ENCODE peak calls at places on chromosomes 7 and 10, in nine cellular contexts. One of them, this sample, is unnamed.

GRCh38 chr10:15579605-15580004 is 140.1 kb downstream of the ITGA8 start:
- DNase-seq in iris pigment epithelial cell: peak
- DNase-seq in body of pancreas: no peak
- DNase-seq in HCT116: no peak
- DNase-seq in stimulated activated CD4-positive, alpha-beta T cell treated with anti-CD3 and anti-CD28 coated beads, Interleukin-4, amount 100 ng/mL, for 1 hour: no peak
- DNase-seq in HTR-8/SVneo: no peak
- DNase-seq in NCI-H1092: no peak
- DNase-seq in AG08396: peak
- DNase-seq in B cell: no peak
- DNase-seq in this sample: peak

GRCh38 chr10:59757966-59758365 is 4.7 kb upstream of the MRLN start:
- DNase-seq in iris pigment epithelial cell: peak
- DNase-seq in body of pancreas: no peak
- DNase-seq in HCT116: no peak
- DNase-seq in stimulated activated CD4-positive, alpha-beta T cell treated with anti-CD3 and anti-CD28 coated beads, Interleukin-4, amount 100 ng/mL, for 1 hour: no peak
- DNase-seq in HTR-8/SVneo: no peak
- DNase-seq in NCI-H1092: no peak
- DNase-seq in AG08396: no peak
- DNase-seq in B cell: no peak
- DNase-seq in this sample: peak

GRCh38 chr7:23062452-23062851 is 43.1 kb upstream of the KLHL7 start:
- DNase-seq in iris pigment epithelial cell: peak
- DNase-seq in body of pancreas: no peak
- DNase-seq in HCT116: no peak
- DNase-seq in stimulated activated CD4-positive, alpha-beta T cell treated with anti-CD3 and anti-CD28 coated beads, Interleukin-4, amount 100 ng/mL, for 1 hour: no peak
- DNase-seq in HTR-8/SVneo: peak
- DNase-seq in NCI-H1092: no peak
- DNase-seq in AG08396: no peak
- DNase-seq in B cell: no peak
- DNase-seq in this sample: peak

GRCh38 chr7:30908681-30909080 is 3.0 kb upstream of the AQP1 start:
- DNase-seq in iris pigment epithelial cell: no peak
- DNase-seq in body of pancreas: peak
- DNase-seq in HCT116: no peak
- DNase-seq in stimulated activated CD4-positive, alpha-beta T cell treated with anti-CD3 and anti-CD28 coated beads, Interleukin-4, amount 100 ng/mL, for 1 hour: no peak
- DNase-seq in HTR-8/SVneo: no peak
- DNase-seq in NCI-H1092: no peak
- DNase-seq in AG08396: no peak
- DNase-seq in B cell: no peak
- DNase-seq in this sample: no peak

GRCh38 chr10:76302936-76303656 is 871.7 kb downstream of the LRMDA start:
- DNase-seq in iris pigment epithelial cell: no peak
- DNase-seq in body of pancreas: no peak
- DNase-seq in HCT116: no peak
- DNase-seq in stimulated activated CD4-positive, alpha-beta T cell treated with anti-CD3 and anti-CD28 coated beads, Interleukin-4, amount 100 ng/mL, for 1 hour: no peak
- DNase-seq in HTR-8/SVneo: no peak
- DNase-seq in NCI-H1092: no peak
- DNase-seq in AG08396: no peak
- DNase-seq in B cell: no peak
- DNase-seq in this sample: peak

GRCh38 chr7:82036146-82036886 is 266.5 kb upstream of the HGF start:
- DNase-seq in iris pigment epithelial cell: peak
- DNase-seq in body of pancreas: no peak
- DNase-seq in HCT116: no peak
- DNase-seq in stimulated activated CD4-positive, alpha-beta T cell treated with anti-CD3 and anti-CD28 coated beads, Interleukin-4, amount 100 ng/mL, for 1 hour: no peak
- DNase-seq in HTR-8/SVneo: no peak
- DNase-seq in NCI-H1092: no peak
- DNase-seq in AG08396: peak
- DNase-seq in B cell: no peak
- DNase-seq in this sample: peak

GRCh38 chr10:97483526-97483925 is 14.7 kb downstream of the MMS19 start:
- DNase-seq in iris pigment epithelial cell: peak
- DNase-seq in body of pancreas: no peak
- DNase-seq in HCT116: no peak
- DNase-seq in stimulated activated CD4-positive, alpha-beta T cell treated with anti-CD3 and anti-CD28 coated beads, Interleukin-4, amount 100 ng/mL, for 1 hour: no peak
- DNase-seq in HTR-8/SVneo: no peak
- DNase-seq in NCI-H1092: no peak
- DNase-seq in AG08396: no peak
- DNase-seq in B cell: no peak
- DNase-seq in this sample: no peak

GRCh38 chr10:72243822-72244437 is 27.9 kb upstream of the ASCC1 start:
- DNase-seq in iris pigment epithelial cell: peak
- DNase-seq in body of pancreas: no peak
- DNase-seq in HCT116: no peak
- DNase-seq in stimulated activated CD4-positive, alpha-beta T cell treated with anti-CD3 and anti-CD28 coated beads, Interleukin-4, amount 100 ng/mL, for 1 hour: no peak
- DNase-seq in HTR-8/SVneo: peak
- DNase-seq in NCI-H1092: no peak
- DNase-seq in AG08396: peak
- DNase-seq in B cell: no peak
- DNase-seq in this sample: peak

GRCh38 chr7:76294344-76295024 is 8.0 kb upstream of the HSPB1 start:
- DNase-seq in iris pigment epithelial cell: peak
- DNase-seq in body of pancreas: peak
- DNase-seq in HCT116: peak
- DNase-seq in stimulated activated CD4-positive, alpha-beta T cell treated with anti-CD3 and anti-CD28 coated beads, Interleukin-4, amount 100 ng/mL, for 1 hour: no peak
- DNase-seq in HTR-8/SVneo: no peak
- DNase-seq in NCI-H1092: peak
- DNase-seq in AG08396: peak
- DNase-seq in B cell: peak
- DNase-seq in this sample: peak

GRCh38 chr10:80321183-80321582 is 31.7 kb upstream of the MAT1A start:
- DNase-seq in iris pigment epithelial cell: no peak
- DNase-seq in body of pancreas: no peak
- DNase-seq in HCT116: no peak
- DNase-seq in stimulated activated CD4-positive, alpha-beta T cell treated with anti-CD3 and anti-CD28 coated beads, Interleukin-4, amount 100 ng/mL, for 1 hour: no peak
- DNase-seq in HTR-8/SVneo: no peak
- DNase-seq in NCI-H1092: no peak
- DNase-seq in AG08396: no peak
- DNase-seq in B cell: no peak
- DNase-seq in this sample: no peak

GRCh38 chr7:72540106-72540611 is 128.0 kb upstream of the CALN1 start:
- DNase-seq in iris pigment epithelial cell: no peak
- DNase-seq in body of pancreas: no peak
- DNase-seq in HCT116: no peak
- DNase-seq in stimulated activated CD4-positive, alpha-beta T cell treated with anti-CD3 and anti-CD28 coated beads, Interleukin-4, amount 100 ng/mL, for 1 hour: no peak
- DNase-seq in HTR-8/SVneo: no peak
- DNase-seq in NCI-H1092: no peak
- DNase-seq in AG08396: no peak
- DNase-seq in B cell: no peak
- DNase-seq in this sample: no peak

GRCh38 chr10:86968271-86968993 is at the start of gene ADIRF:
- DNase-seq in iris pigment epithelial cell: no peak
- DNase-seq in body of pancreas: peak
- DNase-seq in HCT116: peak
- DNase-seq in stimulated activated CD4-positive, alpha-beta T cell treated with anti-CD3 and anti-CD28 coated beads, Interleukin-4, amount 100 ng/mL, for 1 hour: peak
- DNase-seq in HTR-8/SVneo: no peak
- DNase-seq in NCI-H1092: no peak
- DNase-seq in AG08396: peak
- DNase-seq in B cell: peak
- DNase-seq in this sample: no peak

GRCh38 chr10:31582365-31583052 is 263.5 kb downstream of the ZEB1 start:
- DNase-seq in iris pigment epithelial cell: peak
- DNase-seq in body of pancreas: no peak
- DNase-seq in HCT116: peak
- DNase-seq in stimulated activated CD4-positive, alpha-beta T cell treated with anti-CD3 and anti-CD28 coated beads, Interleukin-4, amount 100 ng/mL, for 1 hour: no peak
- DNase-seq in HTR-8/SVneo: peak
- DNase-seq in NCI-H1092: no peak
- DNase-seq in AG08396: peak
- DNase-seq in B cell: no peak
- DNase-seq in this sample: peak

GRCh38 chr10:43249151-43249961 is 17.5 kb downstream of the RASGEF1A start:
- DNase-seq in iris pigment epithelial cell: no peak
- DNase-seq in body of pancreas: peak
- DNase-seq in HCT116: no peak
- DNase-seq in stimulated activated CD4-positive, alpha-beta T cell treated with anti-CD3 and anti-CD28 coated beads, Interleukin-4, amount 100 ng/mL, for 1 hour: no peak
- DNase-seq in HTR-8/SVneo: no peak
- DNase-seq in NCI-H1092: no peak
- DNase-seq in AG08396: no peak
- DNase-seq in B cell: no peak
- DNase-seq in this sample: no peak

GRCh38 chr7:85176197-85176596 is 10.7 kb downstream of the SEMA3D start:
- DNase-seq in iris pigment epithelial cell: peak
- DNase-seq in body of pancreas: no peak
- DNase-seq in HCT116: no peak
- DNase-seq in stimulated activated CD4-positive, alpha-beta T cell treated with anti-CD3 and anti-CD28 coated beads, Interleukin-4, amount 100 ng/mL, for 1 hour: no peak
- DNase-seq in HTR-8/SVneo: no peak
- DNase-seq in NCI-H1092: no peak
- DNase-seq in AG08396: no peak
- DNase-seq in B cell: no peak
- DNase-seq in this sample: peak

GRCh38 chr7:1883834-1884582 is 213.9 kb downstream of the ELFN1 start:
- DNase-seq in iris pigment epithelial cell: no peak
- DNase-seq in body of pancreas: no peak
- DNase-seq in HCT116: no peak
- DNase-seq in stimulated activated CD4-positive, alpha-beta T cell treated with anti-CD3 and anti-CD28 coated beads, Interleukin-4, amount 100 ng/mL, for 1 hour: no peak
- DNase-seq in HTR-8/SVneo: no peak
- DNase-seq in NCI-H1092: no peak
- DNase-seq in AG08396: no peak
- DNase-seq in B cell: no peak
- DNase-seq in this sample: no peak

GRCh38 chr10:29102233-29102632 is 186.6 kb upstream of the LYZL1 start:
- DNase-seq in iris pigment epithelial cell: no peak
- DNase-seq in body of pancreas: no peak
- DNase-seq in HCT116: no peak
- DNase-seq in stimulated activated CD4-positive, alpha-beta T cell treated with anti-CD3 and anti-CD28 coated beads, Interleukin-4, amount 100 ng/mL, for 1 hour: no peak
- DNase-seq in HTR-8/SVneo: peak
- DNase-seq in NCI-H1092: no peak
- DNase-seq in AG08396: no peak
- DNase-seq in B cell: no peak
- DNase-seq in this sample: peak

GRCh38 chr10:23081891-23082290 is 13.5 kb upstream of the MSRB2 start:
- DNase-seq in iris pigment epithelial cell: peak
- DNase-seq in body of pancreas: no peak
- DNase-seq in HCT116: peak
- DNase-seq in stimulated activated CD4-positive, alpha-beta T cell treated with anti-CD3 and anti-CD28 coated beads, Interleukin-4, amount 100 ng/mL, for 1 hour: no peak
- DNase-seq in HTR-8/SVneo: no peak
- DNase-seq in NCI-H1092: no peak
- DNase-seq in AG08396: no peak
- DNase-seq in B cell: no peak
- DNase-seq in this sample: no peak

GRCh38 chr10:79449181-79450146 is 4.0 kb upstream of the ZCCHC24 start:
- DNase-seq in iris pigment epithelial cell: no peak
- DNase-seq in body of pancreas: no peak
- DNase-seq in HCT116: no peak
- DNase-seq in stimulated activated CD4-positive, alpha-beta T cell treated with anti-CD3 and anti-CD28 coated beads, Interleukin-4, amount 100 ng/mL, for 1 hour: no peak
- DNase-seq in HTR-8/SVneo: no peak
- DNase-seq in NCI-H1092: no peak
- DNase-seq in AG08396: no peak
- DNase-seq in B cell: no peak
- DNase-seq in this sample: no peak

GRCh38 chr7:69597278-69598076 is 798 bp upstream of the AUTS2 start:
- DNase-seq in iris pigment epithelial cell: peak
- DNase-seq in body of pancreas: peak
- DNase-seq in HCT116: no peak
- DNase-seq in stimulated activated CD4-positive, alpha-beta T cell treated with anti-CD3 and anti-CD28 coated beads, Interleukin-4, amount 100 ng/mL, for 1 hour: no peak
- DNase-seq in HTR-8/SVneo: no peak
- DNase-seq in NCI-H1092: peak
- DNase-seq in AG08396: peak
- DNase-seq in B cell: peak
- DNase-seq in this sample: no peak

GRCh38 chr10:101238732-101239105 is 9.5 kb upstream of the LBX1 start:
- DNase-seq in iris pigment epithelial cell: no peak
- DNase-seq in body of pancreas: no peak
- DNase-seq in HCT116: peak
- DNase-seq in stimulated activated CD4-positive, alpha-beta T cell treated with anti-CD3 and anti-CD28 coated beads, Interleukin-4, amount 100 ng/mL, for 1 hour: no peak
- DNase-seq in HTR-8/SVneo: no peak
- DNase-seq in NCI-H1092: no peak
- DNase-seq in AG08396: no peak
- DNase-seq in B cell: peak
- DNase-seq in this sample: no peak

GRCh38 chr7:146116452-146117219 is at the start of gene CNTNAP2:
- DNase-seq in iris pigment epithelial cell: peak
- DNase-seq in body of pancreas: no peak
- DNase-seq in HCT116: no peak
- DNase-seq in stimulated activated CD4-positive, alpha-beta T cell treated with anti-CD3 and anti-CD28 coated beads, Interleukin-4, amount 100 ng/mL, for 1 hour: no peak
- DNase-seq in HTR-8/SVneo: no peak
- DNase-seq in NCI-H1092: peak
- DNase-seq in AG08396: peak
- DNase-seq in B cell: no peak
- DNase-seq in this sample: peak

GRCh38 chr7:20114463-20114862 is 102.7 kb downstream of the MACC1 start:
- DNase-seq in iris pigment epithelial cell: no peak
- DNase-seq in body of pancreas: no peak
- DNase-seq in HCT116: no peak
- DNase-seq in stimulated activated CD4-positive, alpha-beta T cell treated with anti-CD3 and anti-CD28 coated beads, Interleukin-4, amount 100 ng/mL, for 1 hour: no peak
- DNase-seq in HTR-8/SVneo: no peak
- DNase-seq in NCI-H1092: no peak
- DNase-seq in AG08396: no peak
- DNase-seq in B cell: peak
- DNase-seq in this sample: no peak

GRCh38 chr10:52951819-52952218 is 179.2 kb upstream of the MBL2 start:
- DNase-seq in iris pigment epithelial cell: peak
- DNase-seq in body of pancreas: peak
- DNase-seq in HCT116: no peak
- DNase-seq in stimulated activated CD4-positive, alpha-beta T cell treated with anti-CD3 and anti-CD28 coated beads, Interleukin-4, amount 100 ng/mL, for 1 hour: no peak
- DNase-seq in HTR-8/SVneo: peak
- DNase-seq in NCI-H1092: no peak
- DNase-seq in AG08396: peak
- DNase-seq in B cell: peak
- DNase-seq in this sample: no peak

GRCh38 chr7:31096882-31097258 is 44.8 kb downstream of the ADCYAP1R1 start:
- DNase-seq in iris pigment epithelial cell: no peak
- DNase-seq in body of pancreas: no peak
- DNase-seq in HCT116: no peak
- DNase-seq in stimulated activated CD4-positive, alpha-beta T cell treated with anti-CD3 and anti-CD28 coated beads, Interleukin-4, amount 100 ng/mL, for 1 hour: no peak
- DNase-seq in HTR-8/SVneo: no peak
- DNase-seq in NCI-H1092: no peak
- DNase-seq in AG08396: no peak
- DNase-seq in B cell: no peak
- DNase-seq in this sample: no peak

GRCh38 chr7:43692582-43693373 is 36.5 kb downstream of the COA1 start:
- DNase-seq in iris pigment epithelial cell: no peak
- DNase-seq in body of pancreas: no peak
- DNase-seq in HCT116: no peak
- DNase-seq in stimulated activated CD4-positive, alpha-beta T cell treated with anti-CD3 and anti-CD28 coated beads, Interleukin-4, amount 100 ng/mL, for 1 hour: no peak
- DNase-seq in HTR-8/SVneo: no peak
- DNase-seq in NCI-H1092: no peak
- DNase-seq in AG08396: no peak
- DNase-seq in B cell: no peak
- DNase-seq in this sample: no peak

GRCh38 chr10:50275650-50276235 is 24.4 kb upstream of the ASAH2 start:
- DNase-seq in iris pigment epithelial cell: peak
- DNase-seq in body of pancreas: peak
- DNase-seq in HCT116: no peak
- DNase-seq in stimulated activated CD4-positive, alpha-beta T cell treated with anti-CD3 and anti-CD28 coated beads, Interleukin-4, amount 100 ng/mL, for 1 hour: peak
- DNase-seq in HTR-8/SVneo: peak
- DNase-seq in NCI-H1092: no peak
- DNase-seq in AG08396: peak
- DNase-seq in B cell: peak
- DNase-seq in this sample: no peak

GRCh38 chr10:71214641-71215160 is 2.3 kb downstream of the UNC5B start:
- DNase-seq in iris pigment epithelial cell: no peak
- DNase-seq in body of pancreas: no peak
- DNase-seq in HCT116: no peak
- DNase-seq in stimulated activated CD4-positive, alpha-beta T cell treated with anti-CD3 and anti-CD28 coated beads, Interleukin-4, amount 100 ng/mL, for 1 hour: no peak
- DNase-seq in HTR-8/SVneo: no peak
- DNase-seq in NCI-H1092: no peak
- DNase-seq in AG08396: no peak
- DNase-seq in B cell: no peak
- DNase-seq in this sample: no peak

GRCh38 chr7:29146082-29146706 is at the start of gene CPVL:
- DNase-seq in iris pigment epithelial cell: no peak
- DNase-seq in body of pancreas: peak
- DNase-seq in HCT116: peak
- DNase-seq in stimulated activated CD4-positive, alpha-beta T cell treated with anti-CD3 and anti-CD28 coated beads, Interleukin-4, amount 100 ng/mL, for 1 hour: no peak
- DNase-seq in HTR-8/SVneo: peak
- DNase-seq in NCI-H1092: peak
- DNase-seq in AG08396: no peak
- DNase-seq in B cell: no peak
- DNase-seq in this sample: no peak

GRCh38 chr10:22436526-22436892 is 91.2 kb downstream of the SPAG6 start:
- DNase-seq in iris pigment epithelial cell: no peak
- DNase-seq in body of pancreas: no peak
- DNase-seq in HCT116: no peak
- DNase-seq in stimulated activated CD4-positive, alpha-beta T cell treated with anti-CD3 and anti-CD28 coated beads, Interleukin-4, amount 100 ng/mL, for 1 hour: no peak
- DNase-seq in HTR-8/SVneo: no peak
- DNase-seq in NCI-H1092: no peak
- DNase-seq in AG08396: peak
- DNase-seq in B cell: no peak
- DNase-seq in this sample: no peak